ENCODE peak calls at places on chromosomes 1 and 21, in ten cellular contexts. I, X, A, L, C, Y, U, F, D and T are unnamed samples.

GRCh38 chr1:29122662-29122986 is 1.1 kb downstream of the TMEM200B start:
- ATAC-seq in I (peak), X (peak), A (peak), L (peak), C (no peak), Y (peak), U (peak), F (no peak), D (peak), T (peak)

GRCh38 chr1:240511789-240512188 is 100.2 kb downstream of the GREM2 start:
- ATAC-seq in I (no peak), X (no peak), A (no peak), L (no peak), C (no peak), Y (peak), U (no peak), F (no peak), D (no peak), T (no peak)

GRCh38 chr1:117690230-117690629 is 84.4 kb downstream of the TENT5C start:
- ATAC-seq in I (no peak), X (no peak), A (no peak), L (no peak), C (no peak), Y (no peak), U (no peak), F (no peak), D (no peak), T (no peak)

GRCh38 chr21:33075596-33076195 is 5.8 kb downstream of the OLIG1 start:
- ATAC-seq in I (no peak), X (no peak), A (no peak), L (no peak), C (no peak), Y (no peak), U (no peak), F (no peak), D (no peak), T (no peak)

GRCh38 chr1:169060906-169061683 is 45.4 kb upstream of the ATP1B1 start:
- ATAC-seq in I (peak), X (no peak), A (peak), L (peak), C (no peak), Y (peak), U (peak), F (no peak), D (peak), T (peak)

GRCh38 chr1:89995595-89996397 is 886 bp downstream of the ZNF326 start:
- ATAC-seq in I (no peak), X (no peak), A (peak), L (peak), C (no peak), Y (no peak), U (no peak), F (no peak), D (no peak), T (no peak)

GRCh38 chr1:14220811-14221210 is 377.7 kb upstream of the KAZN start:
- ATAC-seq in I (no peak), X (no peak), A (no peak), L (no peak), C (no peak), Y (no peak), U (no peak), F (no peak), D (no peak), T (no peak)

GRCh38 chr1:150476754-150477153 is 10.5 kb upstream of the TARS2 start:
- ATAC-seq in I (no peak), X (no peak), A (no peak), L (no peak), C (no peak), Y (no peak), U (no peak), F (no peak), D (no peak), T (no peak)

GRCh38 chr1:206921772-206922265 is at the start of gene FCMR:
- ATAC-seq in I (peak), X (no peak), A (peak), L (peak), C (peak), Y (no peak), U (no peak), F (peak), D (peak), T (no peak)